ENCODE peak calls at places on chromosomes 11 and 22, in four cellular contexts. X is CD8-positive, alpha-beta T cell; Z is MV-4-11; W is fibroblast of pulmonary artery. E is an unnamed sample.

GRCh38 chr22:20956258-20957117 is 10.6 kb upstream of the AIFM3 start:
- DNase-seq in W (peak; percentile 22), X (no peak), Z (peak; percentile 66), E (no peak)

GRCh38 chr11:119803139-119803538 is 74.1 kb upstream of the NECTIN1 start:
- DNase-seq in W (no peak), X (no peak), Z (no peak), E (no peak)

GRCh38 chr11:112525270-112525669 is 264.6 kb upstream of the PLET1 start:
- DNase-seq in Z (no peak), X (no peak), W (peak; percentile 6), E (no peak)

GRCh38 chr22:39215070-39215396 is 29.7 kb downstream of the PDGFB start:
- DNase-seq in W (no peak), Z (no peak), X (no peak), E (no peak)

GRCh38 chr11:128814856-128815705 is 52.0 kb downstream of the KCNJ1 start:
- DNase-seq in W (peak; percentile 79), X (no peak), Z (peak; percentile 75), E (no peak)

GRCh38 chr11:69510471-69511357 is 29.3 kb downstream of the LINC01488 start:
- DNase-seq in X (no peak), Z (no peak), W (no peak), E (no peak)

GRCh38 chr11:66316849-66317251 is at the start of gene CD248:
- DNase-seq in Z (no peak), W (peak; percentile 86), X (no peak), E (peak; percentile 15)

GRCh38 chr11:37072538-37072937 is 474.5 kb upstream of the RAG2 start:
- DNase-seq in W (peak; percentile 24), Z (no peak), X (no peak), E (no peak)

GRCh38 chr11:12074529-12075195 is 35.7 kb upstream of the MICAL2 start:
- DNase-seq in X (no peak), Z (no peak), W (no peak), E (no peak)

GRCh38 chr11:91959411-91959810 is 265.2 kb upstream of the FAT3 start:
- DNase-seq in W (no peak), Z (no peak), X (no peak), E (no peak)

GRCh38 chr11:123590296-123590912 is 64.0 kb downstream of the SCN3B start:
- DNase-seq in X (no peak), Z (peak; percentile 84), W (peak; percentile 65), E (peak; percentile 95)

GRCh38 chr11:66335531-66336233 is 552 bp downstream of the RIN1 start:
- DNase-seq in X (no peak), W (peak; percentile 64), Z (peak; percentile 40), E (peak; percentile 53)

GRCh38 chr22:39214006-39214382 is 30.8 kb downstream of the PDGFB start:
- DNase-seq in X (no peak), W (no peak), Z (no peak), E (no peak)